ENCODE peak calls at places on chromosome 20, in six cellular contexts. R, P, A, H, U and D are unnamed samples.

GRCh38 chr20:11373391-11373790 is 544.3 kb upstream of the BTBD3 start:
- DNase-seq in R (no peak), P (no peak), A (no peak), H (no peak), U (peak; percentile 17), D (no peak)

GRCh38 chr20:46689754-46690085 is 476 bp upstream of the TP53RK start:
- DNase-seq in R (no peak), P (no peak), A (no peak), H (no peak), U (no peak), D (no peak)

GRCh38 chr20:63021356-63022321 is 14.9 kb upstream of the BHLHE23 start:
- DNase-seq in R (no peak), P (peak; percentile 34), A (no peak), H (peak; percentile 7), U (no peak), D (no peak)

GRCh38 chr20:42567409-42567808 is 622.3 kb downstream of the PTPRT start:
- DNase-seq in R (no peak), P (no peak), A (peak; percentile 32), H (no peak), U (no peak), D (no peak)

GRCh38 chr20:49964964-49965780 is 17.6 kb upstream of the SNAI1 start:
- DNase-seq in R (peak; percentile 46), P (no peak), A (peak; percentile 49), H (no peak), U (no peak), D (no peak)

GRCh38 chr20:23349338-23350006 is 1.1 kb upstream of the NXT1 start:
- DNase-seq in R (no peak), P (no peak), A (peak; percentile 6), H (no peak), U (no peak), D (no peak)

GRCh38 chr20:39873286-39873685 is 815.8 kb downstream of the MAFB start:
- DNase-seq in R (no peak), P (no peak), A (no peak), H (no peak), U (no peak), D (no peak)

GRCh38 chr20:11054266-11055025 is 380.6 kb upstream of the JAG1 start:
- DNase-seq in R (no peak), P (no peak), A (no peak), H (no peak), U (no peak), D (no peak)

GRCh38 chr20:35339007-35339406 is 46.8 kb upstream of the FAM83C start:
- DNase-seq in R (no peak), P (no peak), A (no peak), H (no peak), U (no peak), D (no peak)

GRCh38 chr20:23125625-23126191 is 39.6 kb upstream of the CD93 start:
- DNase-seq in R (peak; percentile 78), P (peak; percentile 76), A (no peak), H (peak; percentile 46), U (peak; percentile 60), D (no peak)

GRCh38 chr20:42179768-42180167 is 561.6 kb upstream of the CHD6 start:
- DNase-seq in R (no peak), P (no peak), A (no peak), H (no peak), U (no peak), D (no peak)

GRCh38 chr20:33578510-33578909 is 83.6 kb upstream of the C20orf144 start:
- DNase-seq in R (no peak), P (no peak), A (no peak), H (no peak), U (no peak), D (no peak)

GRCh38 chr20:57934007-57934805 is 224.4 kb upstream of the PMEPA1 start:
- DNase-seq in R (no peak), P (no peak), A (no peak), H (no peak), U (no peak), D (no peak)

GRCh38 chr20:5674176-5674660 is 76.0 kb upstream of the SHLD1 start:
- DNase-seq in R (no peak), P (no peak), A (peak; percentile 16), H (no peak), U (no peak), D (no peak)

GRCh38 chr20:14553774-14554524 is 216.5 kb upstream of the FLRT3 start:
- DNase-seq in R (no peak), P (no peak), A (no peak), H (no peak), U (peak; percentile 11), D (no peak)

GRCh38 chr20:3871549-3872265 is 17.5 kb upstream of the PANK2 start:
- DNase-seq in R (no peak), P (no peak), A (no peak), H (no peak), U (no peak), D (no peak)

GRCh38 chr20:40506567-40506966 is 182.5 kb downstream of the MAFB start:
- DNase-seq in R (peak; percentile 95), P (peak; percentile 97), A (peak; percentile 6), H (peak; percentile 84), U (peak; percentile 93), D (peak; percentile 97)

GRCh38 chr20:3710703-3711417 is 1.5 kb downstream of the SIGLEC1 start:
- DNase-seq in R (peak; percentile 87), P (peak; percentile 83), A (peak; percentile 31), H (peak; percentile 83), U (peak; percentile 79), D (peak; percentile 73)

GRCh38 chr20:62897666-62898065 is 28.6 kb downstream of the DIDO1 start:
- DNase-seq in R (peak; percentile 62), P (peak; percentile 40), A (no peak), H (peak; percentile 5), U (no peak), D (no peak)

GRCh38 chr20:4300921-4301320 is 285.6 kb upstream of the RNF24 start:
- DNase-seq in R (no peak), P (no peak), A (no peak), H (no peak), U (no peak), D (peak; percentile 28)

GRCh38 chr20:62688855-62689460 is 19.7 kb upstream of the NTSR1 start:
- DNase-seq in R (no peak), P (no peak), A (no peak), H (no peak), U (no peak), D (no peak)

GRCh38 chr20:63023071-63023835 is 16.5 kb upstream of the BHLHE23 start:
- DNase-seq in R (no peak), P (peak; percentile 41), A (no peak), H (peak; percentile 12), U (no peak), D (no peak)

DNA sequence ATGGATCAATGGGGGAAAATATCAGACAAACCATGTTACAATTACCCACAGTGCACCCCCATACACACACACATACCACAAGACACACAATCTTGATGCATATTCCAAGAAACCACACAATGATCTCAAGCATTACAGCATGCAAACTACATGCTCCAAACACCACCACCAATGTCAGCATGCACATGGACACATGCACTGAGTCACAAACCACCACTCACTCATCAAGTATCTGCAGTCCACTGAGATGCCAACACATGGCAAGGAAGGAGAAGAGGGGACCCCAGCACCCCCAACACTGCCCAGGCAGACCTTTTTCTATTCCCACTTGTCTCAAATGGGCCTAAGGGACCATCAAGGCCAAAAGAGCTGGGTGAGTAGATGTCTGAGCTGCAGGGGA is 91.6 kb downstream of the PREX1 start:
- DNase-seq in R (no peak), P (no peak), A (no peak), H (no peak), U (no peak), D (no peak)
- H3K27ac ChIP-seq in R (no peak overlapping the region), P (no peak overlapping the region), A (no peak overlapping the region), H (no peak overlapping the region), U (no peak overlapping the region), D (no peak overlapping the region)

GRCh38 chr20:47735412-47736400 is 49.6 kb downstream of the SULF2 start:
- DNase-seq in R (no peak), P (peak; percentile 83), A (no peak), H (peak; percentile 36), U (peak; percentile 36), D (peak; percentile 63)
- H3K4me3 ChIP-seq in R (no peak overlapping the region), P (no peak overlapping the region), A (no peak overlapping the region), H (no peak overlapping the region), U (no peak overlapping the region), D (no peak overlapping the region)

DNA sequence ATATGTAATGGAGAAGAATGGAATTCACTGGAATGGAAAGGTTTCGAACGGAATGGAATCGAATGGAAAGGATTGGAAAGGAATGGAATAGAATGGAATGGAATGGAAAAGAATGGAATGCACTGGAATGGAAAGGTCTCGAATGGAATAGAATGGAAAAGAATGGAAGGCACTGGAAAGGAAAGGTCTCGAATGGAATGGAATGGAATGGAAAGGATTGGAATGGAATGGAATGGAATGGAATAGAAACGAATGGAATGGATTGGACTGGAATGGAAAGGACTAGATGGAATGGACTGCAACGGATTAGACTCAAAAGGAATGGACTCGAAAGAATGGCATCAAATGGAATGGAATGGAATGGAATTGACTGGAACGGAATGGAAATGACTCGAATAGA is 20.5 kb upstream of the DEFB115 start:
- DNase-seq in R (no peak), P (no peak), A (no peak), H (no peak), U (no peak), D (no peak)
- H3K9me3 ChIP-seq in R (peaks cover 11% of the 10 kb centered on the region), P (peaks cover 87% of the 10 kb centered on the region), A (no peaks in the 10 kb centered on the region), H (peaks cover 100% of the 10 kb centered on the region), U (peaks cover 59% of the 10 kb centered on the region), D (peaks cover 78% of the 10 kb centered on the region)

GRCh38 chr20:51204794-51205193 is 181.9 kb upstream of the KCNG1 start:
- DNase-seq in R (no peak), P (no peak), A (no peak), H (no peak), U (no peak), D (no peak)
- H3K27ac ChIP-seq in R (no peak overlapping the region), P (no peak overlapping the region), A (no peak overlapping the region), H (no peak overlapping the region), U (no peak overlapping the region), D (no peak overlapping the region)

GRCh38 chr20:37225146-37225545 is 36.5 kb downstream of the GHRH start:
- DNase-seq in R (no peak), P (no peak), A (no peak), H (no peak), U (no peak), D (no peak)
- H3K4me3 ChIP-seq in R (no peak overlapping the region), P (no peak overlapping the region), A (no peak overlapping the region), H (no peak overlapping the region), U (no peak overlapping the region), D (no peak overlapping the region)